ENCODE peak calls at places on chromosome 17, in four cellular contexts. H is stomach, C is lower leg skin, B is uterus. N is an unnamed sample.

GRCh38 chr17:79065105-79065670 is 9.4 kb upstream of the ENGASE start:
- DNase-seq in H (peak), C (no peak), B (no peak), N (no peak)

GRCh38 chr17:5133311-5133710 is 17.5 kb downstream of the USP6 start:
- DNase-seq in H (no peak), C (no peak), B (no peak), N (no peak)

GRCh38 chr17:11539637-11540036 is 58.6 kb upstream of the DNAH9 start:
- DNase-seq in H (no peak), C (no peak), B (no peak), N (no peak)

GRCh38 chr17:66638707-66639479 is 196.0 kb upstream of the CACNG5 start:
- DNase-seq in H (no peak), C (no peak), B (no peak), N (no peak)

GRCh38 chr17:16926061-16926511 is 45.8 kb downstream of the TNFRSF13B start:
- DNase-seq in H (no peak), C (no peak), B (no peak), N (peak)

GRCh38 chr17:70295732-70296131 is 126.4 kb downstream of the KCNJ2 start:
- DNase-seq in H (no peak), C (peak), B (no peak), N (no peak)

GRCh38 chr17:7705269-7706255 is 560 bp downstream of the EFNB3 start:
- DNase-seq in H (no peak), C (no peak), B (no peak), N (no peak)

GRCh38 chr17:10384175-10384574 is 11.4 kb upstream of the MYH13 start:
- DNase-seq in H (no peak), C (no peak), B (no peak), N (no peak)

GRCh38 chr17:83179378-83179777 is 100.0 kb downstream of the METRNL start:
- DNase-seq in H (no peak), C (peak), B (peak), N (no peak)

GRCh38 chr17:50213026-50214015 is 11.9 kb upstream of the COL1A1 start:
- DNase-seq in H (peak), C (no peak), B (peak), N (no peak)

GRCh38 chr17:45861185-45861584 is 16.5 kb downstream of the SPPL2C start:
- DNase-seq in H (no peak), C (no peak), B (no peak), N (no peak)
- H3K4me3 ChIP-seq in H (no peak), C (no peak), B (no peak), N (no peak)

DNA sequence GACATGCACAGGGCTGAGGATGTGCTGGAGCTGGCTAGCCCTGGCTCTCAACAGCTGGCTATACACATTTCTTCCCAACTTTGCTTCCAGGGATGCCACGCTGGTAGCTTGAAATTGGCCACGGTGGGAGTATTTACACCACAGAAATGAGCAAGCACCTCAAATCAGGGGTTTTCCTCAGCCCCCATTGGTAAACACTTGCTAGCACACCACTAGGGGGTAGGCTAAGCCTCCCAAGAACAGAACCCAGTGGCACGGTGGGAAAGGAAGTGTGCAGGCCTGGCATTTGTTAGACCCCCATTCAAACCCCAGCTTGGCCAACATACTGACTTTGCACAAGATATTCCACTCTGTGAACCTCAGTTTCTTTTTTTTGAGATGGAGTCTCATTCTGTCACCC is 12.9 kb downstream of the DRC3 start:
- DNase-seq in H (no peak), C (no peak), B (no peak), N (no peak)
- TF ChIP-seq CTCF in H (no peak), C (no peak), B (no peak), N (no peak)

GRCh38 chr17:75402038-75402437 is 3.4 kb downstream of the GRB2 start:
- DNase-seq in H (no peak), C (no peak), B (no peak), N (no peak)
- H3K4me3 ChIP-seq in H (no peak), C (no peak), B (no peak), N (peak)

GRCh38 chr17:31401456-31402254 is 10.2 kb downstream of the RAB11FIP4 start:
- DNase-seq in H (no peak), C (no peak), B (no peak), N (no peak)

GRCh38 chr17:31404028-31404949 is 12.8 kb downstream of the RAB11FIP4 start:
- DNase-seq in H (no peak), C (no peak), B (no peak), N (no peak)

GRCh38 chr17:31398381-31399275 is 7.2 kb downstream of the RAB11FIP4 start:
- DNase-seq in H (no peak), C (no peak), B (no peak), N (no peak)

GRCh38 chr17:31397256-31397939 is 5.9 kb downstream of the RAB11FIP4 start:
- DNase-seq in H (no peak), C (no peak), B (no peak), N (no peak)

DNA sequence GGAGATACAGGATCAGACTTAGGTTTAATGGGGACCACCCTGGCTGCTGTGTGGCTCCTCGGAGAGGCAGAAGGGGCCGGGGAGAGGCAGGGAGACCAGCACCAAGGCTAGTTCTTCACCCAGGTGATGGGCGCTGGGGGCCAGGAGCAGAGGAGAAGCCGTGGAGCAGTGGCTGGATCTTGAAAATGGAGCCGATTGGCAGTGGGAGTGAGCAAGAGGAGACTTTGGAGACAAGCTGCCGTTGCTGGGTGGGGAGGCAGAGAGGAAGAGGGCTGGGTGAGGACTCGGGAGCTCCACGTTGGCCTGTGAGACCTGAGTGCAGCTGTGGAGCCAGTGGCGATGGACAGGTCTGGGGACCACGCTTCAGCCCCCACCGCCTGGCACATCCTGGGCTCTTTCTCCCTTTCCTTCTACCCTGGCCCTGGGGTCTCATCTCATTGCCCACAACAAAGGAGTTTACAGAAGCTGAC is 9.0 kb downstream of the RAB11FIP4 start:
- DNase-seq in H (no peak), C (no peak), B (no peak), N (no peak)
- TF ChIP-seq CTCF in H (no peak), C (no peak), B (no peak), N (no peak)

GRCh38 chr17:1029196-1029911 is 32.4 kb downstream of the TIMM22 start:
- DNase-seq in H (no peak), C (peak), B (peak), N (no peak)
- H3K4me3 ChIP-seq in H (peak), C (no peak), B (no peak), N (peak)

GRCh38 chr17:74987909-74988711 is 678 bp downstream of the CDR2L start:
- DNase-seq in H (peak), C (peak), B (peak), N (peak)
- TF ChIP-seq CTCF in H (peak), C (no peak), B (peak), N (peak)

GRCh38 chr17:48908853-48909394 is 717 bp downstream of the UBE2Z start:
- DNase-seq in H (peak), C (peak), B (peak), N (peak)

GRCh38 chr17:48910370-48910769 is 2.2 kb downstream of the UBE2Z start:
- DNase-seq in H (no peak), C (no peak), B (no peak), N (no peak)

GRCh38 chr17:48908047-48908843 is at the start of gene UBE2Z:
- DNase-seq in H (peak), C (peak), B (peak), N (peak)

GRCh38 chr17:48907713-48908046 is 527 bp upstream of the UBE2Z start:
- DNase-seq in H (no peak), C (no peak), B (no peak), N (no peak)

GRCh38 chr17:48909796-48910195 is 1.6 kb downstream of the UBE2Z start:
- DNase-seq in H (no peak), C (no peak), B (no peak), N (no peak)
- H3K4me3 ChIP-seq in H (peak), C (no peak), B (no peak), N (peak)

N was measured in lower lobe of right lung.